ENCODE peak calls at places on chromosome 22, in five cellular contexts. K is lower lobe of right lung; N is ELR; A is stimulated activated CD8-positive, alpha-beta memory T cell treated with anti-CD3 and anti-CD28 coated beads, Interleukin-15, amount 100 ng/mL, for 4 hours; F is lung microvascular endothelial cell. H is an unnamed sample.

GRCh38 chr22:30627480-30627879 is 8.1 kb upstream of the SLC35E4 start:
- DNase-seq in K (no peak), N (peak; percentile 29), A (no peak), F (peak; percentile 71), H (no peak)

GRCh38 chr22:38872831-38873248 is 824 bp upstream of the CBX6 start:
- DNase-seq in K (peak; percentile 78), N (peak; percentile 38), A (no peak), F (peak; percentile 52), H (peak; percentile 90)

GRCh38 chr22:22770280-22770871 is 117.2 kb upstream of the IGLL5 start:
- DNase-seq in K (no peak), N (peak; percentile 35), A (no peak), F (peak; percentile 55), H (no peak)

GRCh38 chr22:25437414-25438160 is 126.9 kb upstream of the GRK3 start:
- DNase-seq in K (no peak), N (no peak), A (no peak), F (no peak), H (no peak)

GRCh38 chr22:25449781-25450317 is 114.6 kb upstream of the GRK3 start:
- DNase-seq in K (no peak), N (no peak), A (no peak), F (no peak), H (no peak)

GRCh38 chr22:32796865-32797573 is 4.5 kb upstream of the TIMP3 start:
- DNase-seq in K (peak; percentile 71), N (peak; percentile 86), A (peak; percentile 26), F (peak; percentile 82), H (no peak)

GRCh38 chr22:29641052-29641780 is 37.8 kb downstream of the NF2 start:
- DNase-seq in K (no peak), N (no peak), A (no peak), F (no peak), H (no peak)

GRCh38 chr22:30506507-30506968 is 1.0 kb upstream of the SEC14L4 start:
- DNase-seq in K (peak; percentile 77), N (no peak), A (no peak), F (no peak), H (no peak)